ENCODE peak calls at places on chromosome 11, in four cellular contexts. Y is CD8-positive, alpha-beta T cell; F is heart left ventricle; A is tibial artery. M is an unnamed sample.

GRCh38 chr11:117396970-117397369 is 69.3 kb downstream of the CEP164 start:
- DNase-seq in F (no peak), Y (no peak), A (peak; percentile 34), M (no peak)

GRCh38 chr11:26244207-26244606 is 87.7 kb upstream of the ANO3 start:
- DNase-seq in A (no peak), Y (no peak), F (no peak), M (no peak)

GRCh38 chr11:40403321-40403720 is 1056.1 kb downstream of the LRRC4C start:
- DNase-seq in A (no peak), Y (no peak), F (no peak), M (no peak)

GRCh38 chr11:108037636-108038035 is 28.9 kb downstream of the CUL5 start:
- DNase-seq in F (no peak), Y (no peak), A (no peak), M (no peak)

GRCh38 chr11:128451651-128452470 is 135.5 kb downstream of the ETS1 start:
- DNase-seq in F (peak; percentile 75), A (peak; percentile 83), Y (no peak), M (peak; percentile 81)

GRCh38 chr11:123477205-123477907 is 47.3 kb downstream of the GRAMD1B start:
- DNase-seq in F (no peak), Y (no peak), A (no peak), M (no peak)

GRCh38 chr11:108887436-108888238 is 222.8 kb downstream of the DDX10 start:
- DNase-seq in Y (no peak), A (no peak), F (no peak), M (no peak)

GRCh38 chr11:115334932-115335788 is 169.1 kb downstream of the CADM1 start:
- DNase-seq in A (no peak), F (no peak), Y (no peak), M (no peak)

GRCh38 chr11:41237386-41237785 is 222.1 kb downstream of the LRRC4C start:
- DNase-seq in A (no peak), F (no peak), Y (no peak), M (no peak)

GRCh38 chr11:66612458-66612857 is 4.0 kb upstream of the RBM14 start:
- DNase-seq in Y (no peak), F (no peak), A (no peak), M (no peak)

GRCh38 chr11:16013242-16013641 is 343.1 kb downstream of the SOX6 start:
- DNase-seq in Y (no peak), A (no peak), F (no peak), M (no peak)

GRCh38 chr11:74255741-74256369 is 55.6 kb downstream of the P4HA3 start:
- DNase-seq in Y (peak; percentile 25), A (peak; percentile 71), F (no peak), M (no peak)

GRCh38 chr11:68049509-68050370 is 10.9 kb downstream of the TCIRG1 start:
- DNase-seq in Y (no peak), F (no peak), A (no peak), M (no peak)

GRCh38 chr11:132111781-132112380 is 741.5 kb downstream of the NTM start:
- DNase-seq in Y (no peak), A (no peak), F (no peak), M (no peak)

GRCh38 chr11:65506316-65506769 is 7.5 kb downstream of the MALAT1 start:
- DNase-seq in Y (no peak), F (no peak), A (no peak), M (no peak)

GRCh38 chr11:47378011-47378835 is at the start of gene SPI1:
- DNase-seq in A (peak; percentile 85), Y (no peak), F (peak; percentile 73), M (peak; percentile 86)

GRCh38 chr11:16902182-16902581 is 112.0 kb downstream of the PLEKHA7 start:
- DNase-seq in A (no peak), F (no peak), Y (no peak), M (no peak)

GRCh38 chr11:130403301-130403804 is 25.1 kb downstream of the ADAMTS8 start:
- DNase-seq in A (peak; percentile 87), Y (no peak), F (peak; percentile 83), M (no peak)

GRCh38 chr11:96279421-96280290 is 63.3 kb downstream of the MAML2 start:
- DNase-seq in Y (no peak), A (no peak), F (no peak), M (no peak)

GRCh38 chr11:84212467-84213390 is 926.6 kb upstream of the CCDC90B start:
- DNase-seq in Y (no peak), F (no peak), A (no peak), M (no peak)

GRCh38 chr11:111602865-111603632 is 800 bp downstream of the SIK2 start:
- DNase-seq in F (peak; percentile 58), Y (no peak), A (peak; percentile 78), M (no peak)
- H3K27ac ChIP-seq in F (peak overlapping the region; percentile 93), Y (peak overlapping the region; percentile 77), A (peak overlapping the region; percentile 99), M (peak overlapping the region; percentile 94)

DNA sequence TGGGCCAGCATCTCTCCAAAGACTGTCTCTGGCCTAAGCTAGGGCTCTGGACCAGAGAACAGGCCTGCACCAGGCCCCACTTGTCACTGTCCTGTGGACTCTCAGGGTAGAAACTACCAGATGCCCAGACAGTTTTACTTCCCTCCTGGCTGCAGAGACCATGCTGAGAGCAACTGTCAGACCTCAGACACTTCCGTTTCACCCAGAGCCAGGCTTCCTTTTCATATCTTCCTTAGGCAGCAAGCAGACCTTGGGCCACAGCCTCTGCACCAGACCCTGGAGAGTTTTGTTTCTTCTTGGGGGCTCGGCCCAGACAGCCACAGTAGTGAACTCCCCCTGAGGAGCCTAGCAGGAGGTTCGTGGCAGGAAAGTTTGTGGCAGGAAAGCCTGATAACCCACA is 12.1 kb upstream of the FCHSD2 start:
- DNase-seq in F (no peak), A (peak; percentile 58), Y (no peak), M (no peak)
- H3K4me3 ChIP-seq in F (no peak overlapping the region), A (no peak overlapping the region), Y (no peak overlapping the region), M (no peak overlapping the region)

DNA sequence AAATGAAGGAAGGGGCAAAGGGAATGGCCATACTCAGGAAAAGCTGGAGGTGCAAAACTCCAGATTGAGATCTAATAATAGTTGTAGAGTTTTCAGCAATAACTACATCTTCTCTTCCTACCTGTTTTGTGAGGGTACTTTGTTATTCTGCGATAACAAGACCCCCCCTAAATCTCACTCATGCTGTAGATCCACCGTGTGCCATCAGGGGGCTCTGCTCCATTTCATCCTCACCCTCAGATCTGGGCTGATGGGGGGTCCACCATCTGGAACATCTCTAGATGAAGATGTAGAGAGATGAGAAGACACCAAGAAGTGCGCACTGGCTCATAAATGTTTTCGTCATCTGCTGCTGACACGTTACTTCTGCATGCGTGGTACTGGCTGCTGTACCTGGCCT is 135.9 kb upstream of the KIRREL3 start:
- DNase-seq in A (no peak), Y (no peak), F (no peak), M (no peak)
- TF ChIP-seq CTCF in A (no peak), Y (no peak), F (no peak), M (no peak)

DNA sequence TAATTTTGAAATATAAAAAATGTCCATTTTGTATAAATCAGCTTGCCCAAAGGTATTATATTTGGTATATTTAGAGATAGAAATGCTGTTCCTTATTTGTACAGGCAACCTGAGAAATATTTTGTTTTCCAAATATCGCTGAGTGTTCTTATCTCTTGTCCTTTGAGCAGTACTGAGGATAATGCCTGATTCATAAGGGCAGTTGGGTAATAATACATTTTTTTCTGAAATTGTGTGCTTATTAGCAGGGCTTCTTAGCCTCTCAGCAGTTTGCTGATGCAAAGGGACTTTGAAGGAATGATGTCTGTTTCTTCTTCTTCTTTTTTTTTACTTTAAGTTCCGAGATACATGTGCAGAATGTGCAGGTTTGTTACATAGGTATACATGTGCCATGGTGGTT is 69.1 kb downstream of the LDLRAD3 start:
- DNase-seq in F (no peak), Y (no peak), A (no peak), M (no peak)
- H3K27ac ChIP-seq in F (no peak overlapping the region), Y (no peak overlapping the region), A (no peak overlapping the region), M (no peak overlapping the region)

GRCh38 chr11:109970516-109971183 is 122.5 kb upstream of the ZC3H12C start:
- DNase-seq in Y (no peak), A (no peak), F (no peak), M (no peak)
- H3K4me3 ChIP-seq in Y (no peak overlapping the region), A (no peak overlapping the region), F (no peak overlapping the region), M (no peak overlapping the region)

M was measured in upper lobe of right lung.